ENCODE peak calls at places on chromosomes 3 and 15, in ten cellular contexts. P, C, S, Z, A, E, U, B, G and H are unnamed samples.

GRCh38 chr3:129503387-129504010 is 24.9 kb upstream of the RHO start:
- DNase-seq in Z (no peak), U (no peak), E (no peak), P (no peak), B (no peak), A (no peak), G (no peak), S (peak; percentile 57), C (no peak), H (peak; percentile 40)

GRCh38 chr3:177944228-177944661 is 592.0 kb upstream of the KCNMB2 start:
- DNase-seq in B (no peak), C (no peak), E (no peak), S (peak; percentile 2), A (no peak), U (no peak), P (no peak), G (no peak), Z (no peak), H (no peak)

GRCh38 chr3:113769551-113769950 is 22.7 kb downstream of the ATP6V1A start:
- DNase-seq in E (no peak), A (no peak), B (no peak), S (peak; percentile 70), U (no peak), G (no peak), P (no peak), C (no peak), Z (peak; percentile 5), H (peak; percentile 34)

GRCh38 chr3:125319765-125320164 is 55.4 kb downstream of the ZNF148 start:
- DNase-seq in B (no peak), E (no peak), C (no peak), Z (no peak), U (no peak), P (no peak), A (no peak), S (no peak), G (no peak), H (no peak)

GRCh38 chr3:155418426-155418825 is 124.9 kb upstream of the STRIT1 start:
- DNase-seq in E (no peak), P (no peak), C (no peak), A (no peak), Z (no peak), B (peak; percentile 12), G (no peak), U (peak; percentile 41), S (no peak), H (no peak)

GRCh38 chr15:88658972-88659931 is 20.4 kb downstream of the ISG20 start:
- DNase-seq in P (no peak), A (no peak), U (no peak), B (no peak), S (peak; percentile 73), Z (no peak), E (no peak), G (peak; percentile 18), C (no peak), H (no peak)

GRCh38 chr3:129665024-129665768 is 58.7 kb upstream of the PLXND1 start:
- DNase-seq in P (no peak), C (no peak), E (no peak), Z (peak; percentile 53), S (peak; percentile 73), A (no peak), B (no peak), U (no peak), G (no peak), H (peak; percentile 33)

GRCh38 chr15:91151781-91152563 is 51.9 kb downstream of the SV2B start:
- DNase-seq in S (no peak), E (no peak), P (no peak), G (no peak), C (no peak), B (peak; percentile 39), A (no peak), U (no peak), Z (no peak), H (no peak)

GRCh38 chr3:141367038-141367730 is 1.1 kb upstream of the ZBTB38 start:
- DNase-seq in P (no peak), G (peak; percentile 92), A (no peak), C (no peak), E (peak; percentile 33), S (peak; percentile 100), B (no peak), U (no peak), Z (peak; percentile 85), H (peak; percentile 31)

GRCh38 chr3:141366285-141367037 is 1.8 kb upstream of the ZBTB38 start:
- DNase-seq in A (no peak), C (no peak), U (peak; percentile 42), B (peak; percentile 80), S (peak; percentile 99), Z (peak; percentile 89), P (peak; percentile 88), G (peak; percentile 87), E (peak; percentile 34), H (peak; percentile 26)

GRCh38 chr3:141370065-141370533 is 1.8 kb downstream of the ZBTB38 start:
- DNase-seq in U (peak; percentile 31), A (peak; percentile 39), E (peak; percentile 48), C (peak; percentile 42), P (peak; percentile 66), G (peak; percentile 49), Z (peak; percentile 92), B (peak; percentile 53), S (peak; percentile 90), H (no peak)

GRCh38 chr3:141368925-141369794 is 856 bp downstream of the ZBTB38 start:
- DNase-seq in U (no peak), S (peak; percentile 87), P (no peak), A (no peak), G (no peak), E (no peak), B (no peak), C (no peak), Z (peak; percentile 23), H (no peak)

DNA sequence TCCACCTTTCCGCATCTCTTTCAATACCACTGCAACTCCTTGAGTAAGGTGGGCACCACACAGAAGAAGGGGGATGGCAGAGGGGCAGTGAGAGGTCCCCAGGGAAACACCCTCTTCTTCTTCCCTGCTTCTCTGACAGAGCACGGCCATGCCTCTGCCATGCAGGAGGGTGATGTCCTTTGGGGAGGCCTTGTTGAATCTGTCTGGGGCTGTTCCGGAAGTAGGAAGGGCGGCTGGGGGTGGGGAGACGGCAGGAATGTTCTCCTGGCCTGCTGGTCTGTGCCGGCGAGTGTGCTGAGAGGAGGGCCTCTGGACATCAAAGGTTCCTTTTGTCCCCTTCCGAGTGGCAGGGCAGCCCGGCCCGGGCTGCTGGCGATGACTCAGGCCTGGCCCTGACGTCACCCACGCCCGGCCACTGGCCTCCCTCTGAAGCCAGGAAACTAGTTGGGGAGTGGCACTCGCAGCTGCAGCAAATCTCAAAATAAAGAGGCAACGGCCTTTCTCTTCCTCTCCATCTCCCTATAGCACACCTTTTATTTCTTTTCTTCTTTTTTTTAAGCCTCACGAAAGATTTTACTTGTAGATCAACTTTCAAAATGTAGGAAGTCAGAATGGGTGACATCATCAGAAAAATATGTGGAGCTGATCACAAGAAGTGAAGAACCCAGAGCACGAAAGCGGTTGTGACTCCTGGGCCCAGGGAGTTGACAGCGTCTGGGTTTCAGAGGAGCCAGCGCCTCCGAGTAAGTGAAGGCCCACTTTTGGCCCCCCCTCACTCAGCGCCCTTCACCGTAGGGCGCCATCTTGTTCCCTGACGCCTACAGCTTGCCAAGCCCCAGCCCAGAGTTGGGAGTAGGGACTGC is at the start of gene ZBTB38:
- DNase-seq in Z (peak; percentile 98), U (peak; percentile 93), A (peak; percentile 40), P (peak; percentile 96), S (peak; percentile 97), B (peak; percentile 90), E (peak; percentile 85), C (no peak), G (peak; percentile 94), H (peak; percentile 72)
- TF ChIP-seq POLR2A in Z (peak; percentile 34), U (peak; percentile 88), A (peak; percentile 34), P (peak; percentile 82), S (peak; percentile 43), B (peak; percentile 35), E (peak; percentile 90), C (no peak), G (no peak), H (peak; percentile 14)

GRCh38 chr3:197590313-197590962 is 34.7 kb upstream of the BDH1 start:
- DNase-seq in B (peak; percentile 68), S (no peak), U (no peak), P (no peak), Z (peak; percentile 35), E (no peak), C (no peak), G (peak; percentile 17), A (no peak), H (no peak)
- TF ChIP-seq POLR2A in B (no peak), S (no peak), U (no peak), P (no peak), Z (no peak), E (no peak), C (no peak), G (no peak), A (no peak), H (no peak)

GRCh38 chr3:15331606-15332404 is 581 bp downstream of the SH3BP5 start:
- DNase-seq in P (peak; percentile 50), A (peak; percentile 28), Z (no peak), B (peak; percentile 20), E (peak; percentile 55), G (no peak), U (peak; percentile 32), S (peak; percentile 27), C (peak; percentile 29), H (peak; percentile 21)

GRCh38 chr3:15333957-15334263 is 1.5 kb upstream of the SH3BP5 start:
- DNase-seq in G (no peak), S (no peak), E (no peak), U (no peak), Z (no peak), B (no peak), C (no peak), A (no peak), P (no peak), H (no peak)

GRCh38 chr3:15331072-15331605 is 1.2 kb downstream of the SH3BP5 start:
- DNase-seq in U (no peak), A (no peak), S (no peak), P (no peak), E (no peak), C (no peak), Z (no peak), B (no peak), G (no peak), H (no peak)

GRCh38 chr3:15333099-15333956 is 942 bp upstream of the SH3BP5 start:
- DNase-seq in A (no peak), G (no peak), U (no peak), C (no peak), E (no peak), Z (peak; percentile 18), P (no peak), B (no peak), S (no peak), H (no peak)

GRCh38 chr3:15332405-15333098 is at the start of gene SH3BP5:
- DNase-seq in A (peak; percentile 78), E (peak; percentile 83), G (peak; percentile 71), P (peak; percentile 86), U (peak; percentile 83), S (peak; percentile 47), C (peak; percentile 79), B (peak; percentile 73), Z (peak; percentile 68), H (peak; percentile 71)
- TF ChIP-seq POLR2A in A (peak; percentile 68), E (no peak), G (no peak), P (peak; percentile 45), U (peak; percentile 69), S (no peak), C (no peak), B (peak; percentile 22), Z (peak; percentile 61), H (peak; percentile 68)

DNA sequence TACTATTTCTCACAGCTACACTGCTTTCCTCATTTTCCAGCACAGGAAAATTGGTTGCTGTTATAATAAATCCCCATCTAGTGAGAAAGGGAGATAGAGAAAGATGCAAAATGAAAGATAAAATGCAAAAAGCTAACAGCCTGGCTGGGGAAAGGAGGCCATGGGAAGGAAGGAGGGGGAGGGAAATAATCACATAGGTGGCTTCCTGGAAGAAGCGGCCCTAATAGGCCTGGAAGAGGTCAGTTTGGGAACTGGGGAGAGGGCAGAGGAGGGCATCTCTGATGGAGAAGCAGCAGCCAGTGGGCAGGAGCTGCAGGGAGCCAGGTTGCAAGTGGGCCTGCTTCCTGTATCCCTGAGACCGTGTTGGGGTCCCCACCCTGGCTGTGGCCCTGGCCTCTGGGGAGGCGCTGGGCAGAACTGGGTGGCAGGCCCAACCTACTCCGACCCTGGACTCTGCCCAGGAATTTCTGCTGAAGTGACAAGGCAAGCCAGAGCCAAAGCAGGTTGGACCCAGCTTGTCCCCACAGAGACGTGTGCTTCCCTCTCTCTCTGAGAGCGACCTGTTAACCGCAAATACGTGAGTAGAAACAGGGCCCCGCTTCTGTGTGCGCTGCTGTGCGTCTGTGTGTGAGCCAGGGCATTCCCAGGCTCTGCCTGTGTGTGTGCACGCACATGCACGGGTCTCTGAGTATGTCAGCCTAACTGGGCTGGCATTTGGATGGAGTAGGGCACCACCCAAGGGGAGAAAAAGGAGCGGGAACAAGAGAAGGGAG is 1.9 kb downstream of the SLC28A1 start:
- DNase-seq in B (peak; percentile 42), G (no peak), Z (no peak), S (no peak), E (no peak), P (no peak), A (no peak), U (peak; percentile 64), C (no peak), H (no peak)
- TF ChIP-seq POLR2A in B (no peak), G (no peak), Z (no peak), S (no peak), E (no peak), P (no peak), A (no peak), U (no peak), C (no peak), H (no peak)